ENCODE peak calls at places on chromosomes 13 and 19, in five cellular contexts. O is pancreas, J is WTC11, G is right lobe of liver, I is mesothelial cell of epicardium. F is an unnamed sample.

GRCh38 chr13:106186366-106187030 is 349.0 kb downstream of the EFNB2 start:
- DNase-seq in G (no peak), O (no peak), J (no peak), I (no peak), F (no peak)

GRCh38 chr13:50127726-50128291 is 112.6 kb downstream of the KCNRG start:
- DNase-seq in O (no peak), G (no peak), J (peak; percentile 44), I (peak; percentile 53), F (no peak)

GRCh38 chr13:66195238-66195637 is 1034.9 kb downstream of the PCDH9 start:
- DNase-seq in G (no peak), O (no peak), I (no peak), J (no peak), F (no peak)

GRCh38 chr13:40651866-40652587 is 14.4 kb downstream of the FOXO1 start:
- DNase-seq in J (peak; percentile 31), O (no peak), I (no peak), G (no peak), F (no peak)

GRCh38 chr19:53809518-53810186 is 14.5 kb downstream of the NLRP12 start:
- DNase-seq in J (peak; percentile 82), O (no peak), G (no peak), I (no peak), F (no peak)

GRCh38 chr13:82654851-82655517 is 1227.3 kb downstream of the SLITRK1 start:
- DNase-seq in J (no peak), I (no peak), O (peak; percentile 37), G (peak; percentile 53), F (peak; percentile 58)

GRCh38 chr19:13164370-13165090 is 14.3 kb downstream of the IER2 start:
- DNase-seq in G (peak; percentile 70), O (no peak), I (peak; percentile 82), J (peak; percentile 91), F (peak; percentile 69)

GRCh38 chr13:65461590-65461989 is 1768.5 kb downstream of the PCDH9 start:
- DNase-seq in G (no peak), J (no peak), O (no peak), I (no peak), F (no peak)

GRCh38 chr13:23567792-23568480 is 2.3 kb upstream of the TNFRSF19 start:
- DNase-seq in O (no peak), I (no peak), G (no peak), J (no peak), F (no peak)

GRCh38 chr19:1445932-1446712 is 3.8 kb upstream of the APC2 start:
- DNase-seq in G (peak; percentile 58), J (peak; percentile 70), I (peak; percentile 76), O (no peak), F (no peak)

GRCh38 chr19:54388001-54388802 is 23.5 kb upstream of the LAIR1 start:
- DNase-seq in I (no peak), O (peak; percentile 55), J (peak; percentile 24), G (no peak), F (peak; percentile 69)

GRCh38 chr19:50835785-50836542 is 2.6 kb upstream of the KLK15 start:
- DNase-seq in G (peak; percentile 92), I (peak; percentile 91), J (peak; percentile 81), O (peak; percentile 97), F (peak; percentile 79)

GRCh38 chr13:51249254-51249653 is 27.1 kb downstream of the FAM124A start:
- DNase-seq in I (no peak), J (no peak), G (no peak), O (no peak), F (no peak)

GRCh38 chr13:54162069-54162468 is 1133.5 kb downstream of the OLFM4 start:
- DNase-seq in J (no peak), O (no peak), G (no peak), I (no peak), F (no peak)

GRCh38 chr13:43487459-43487858 is 299.3 kb downstream of the ENOX1 start:
- DNase-seq in O (no peak), I (no peak), J (no peak), G (no peak), F (no peak)

GRCh38 chr13:76619631-76620030 is 266.6 kb downstream of the KCTD12 start:
- DNase-seq in O (no peak), I (no peak), J (no peak), G (no peak), F (no peak)

GRCh38 chr19:15379996-15380647 is 535 bp upstream of the AKAP8 start:
- DNase-seq in I (no peak), G (peak; percentile 73), O (no peak), J (peak; percentile 78), F (no peak)

GRCh38 chr13:50128406-50129048 is 113.3 kb downstream of the KCNRG start:
- DNase-seq in I (peak; percentile 38), O (no peak), G (no peak), J (peak; percentile 45), F (no peak)

GRCh38 chr19:51702103-51702753 is 9.1 kb downstream of the SPACA6 start:
- DNase-seq in G (peak; percentile 68), J (peak; percentile 96), O (peak; percentile 91), I (peak; percentile 84), F (peak; percentile 89)

GRCh38 chr13:102042746-102043145 is 359.1 kb downstream of the FGF14 start:
- DNase-seq in J (no peak), I (no peak), G (no peak), O (no peak), F (no peak)

GRCh38 chr19:34363094-34363493 is 1.9 kb upstream of the GPI start:
- DNase-seq in J (no peak), O (no peak), G (no peak), I (no peak), F (no peak)

GRCh38 chr13:23610187-23610576 is 40.0 kb downstream of the TNFRSF19 start:
- DNase-seq in O (no peak), G (no peak), J (no peak), I (no peak), F (no peak)

GRCh38 chr13:95341441-95341840 is 40.2 kb upstream of the ABCC4 start:
- DNase-seq in J (no peak), O (no peak), G (no peak), I (no peak), F (no peak)

DNA sequence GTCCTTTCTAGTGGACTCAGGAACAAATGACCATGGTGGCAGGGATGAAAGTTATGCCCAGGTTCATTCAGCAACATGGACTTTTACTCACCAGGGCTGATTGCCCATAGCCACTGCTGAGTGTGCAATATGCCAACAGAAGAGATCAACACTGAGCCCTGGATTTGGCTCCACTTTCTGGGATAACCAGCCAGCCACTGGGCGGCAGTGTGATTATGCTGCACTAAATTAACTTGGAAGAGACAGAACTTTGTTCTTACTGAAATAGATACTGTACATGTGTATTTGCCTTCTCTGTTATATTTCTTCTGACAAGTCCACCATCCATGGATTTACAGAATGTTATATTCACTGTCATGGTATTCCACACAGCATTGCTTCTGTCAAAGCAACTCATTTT is 257.4 kb downstream of the TDRD3 start:
- DNase-seq in J (peak; percentile 49), G (peak; percentile 75), I (no peak), O (peak; percentile 55), F (no peak)
- TF ChIP-seq CTCF in J (no peak), G (peak; percentile 70), I (no peak), O (no peak), F (peak; percentile 50)

GRCh38 chr19:6969490-6969889 is 51.7 kb downstream of the MBD3L2B start:
- DNase-seq in G (no peak), O (no peak), J (no peak), I (no peak), F (no peak)

GRCh38 chr19:6963259-6963852 is 57.9 kb downstream of the MBD3L2B start:
- DNase-seq in I (no peak), G (no peak), J (no peak), O (no peak), F (no peak)

GRCh38 chr19:6967962-6968361 is 53.3 kb downstream of the MBD3L2B start:
- DNase-seq in I (no peak), G (no peak), O (no peak), J (no peak), F (no peak)

GRCh38 chr19:6958786-6959185 is 62.4 kb downstream of the MBD3L2B start:
- DNase-seq in I (no peak), J (no peak), G (no peak), O (no peak), F (peak; percentile 55)

GRCh38 chr19:6963937-6964336 is 57.3 kb downstream of the MBD3L2B start:
- DNase-seq in G (no peak), J (peak; percentile 11), I (no peak), O (no peak), F (no peak)
- TF ChIP-seq CTCF in G (peak; percentile 46), J (no peak), I (peak; percentile 49), O (peak; percentile 10), F (peak; percentile 56)

GRCh38 chr19:17211547-17212446 is 3.4 kb upstream of the USE1 start:
- DNase-seq in I (no peak), J (no peak), G (no peak), O (no peak), F (no peak)

GRCh38 chr19:17216058-17216670 is 1.0 kb downstream of the USE1 start:
- DNase-seq in I (no peak), J (no peak), O (peak; percentile 70), G (no peak), F (no peak)

GRCh38 chr19:17214531-17215124 is 529 bp upstream of the USE1 start:
- DNase-seq in O (no peak), G (no peak), I (no peak), J (no peak), F (no peak)

GRCh38 chr19:17213334-17213733 is 1.8 kb upstream of the USE1 start:
- DNase-seq in O (no peak), I (no peak), J (no peak), G (no peak), F (no peak)

DNA sequence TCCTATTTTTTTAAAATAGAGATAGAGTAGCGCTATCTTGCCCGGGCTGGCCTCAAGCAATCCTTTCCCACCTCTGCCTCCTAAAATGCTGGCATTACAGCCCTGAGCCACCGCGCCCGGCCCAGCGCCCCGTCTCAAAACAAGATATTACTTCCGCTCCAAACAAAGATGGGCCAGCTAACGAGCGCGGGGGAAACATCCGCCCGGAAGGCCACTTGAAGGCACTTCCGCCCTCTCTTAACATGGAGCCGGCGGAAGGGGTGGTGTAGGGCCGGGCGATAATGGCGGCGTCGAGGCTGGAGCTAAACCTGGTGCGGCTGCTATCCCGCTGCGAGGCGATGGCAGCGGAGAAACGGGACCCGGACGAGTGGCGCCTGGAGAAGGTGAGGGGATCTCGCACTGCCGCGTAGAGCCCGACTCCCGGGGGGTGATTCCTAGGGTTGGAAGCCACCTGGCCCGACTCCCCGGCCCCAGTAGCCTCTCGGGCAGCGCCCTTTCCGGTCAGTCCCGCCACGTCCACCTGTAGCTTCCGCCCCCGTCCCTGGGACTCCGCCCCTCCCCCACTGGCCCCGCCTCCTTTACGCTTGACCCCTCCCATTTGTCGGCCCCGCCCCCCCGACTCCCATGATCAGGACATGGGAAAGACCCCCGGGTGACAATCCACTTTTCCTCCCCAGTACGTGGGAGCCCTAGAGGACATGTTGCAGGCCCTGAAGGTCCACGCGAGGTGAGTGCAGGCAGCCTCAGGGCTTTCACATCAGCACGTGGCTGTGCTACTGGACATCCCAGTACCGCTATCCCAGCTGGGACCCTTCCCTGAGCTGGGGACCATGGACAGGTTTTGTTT is at the start of gene USE1:
- DNase-seq in J (peak; percentile 87), G (peak; percentile 93), O (peak; percentile 93), I (peak; percentile 84), F (peak; percentile 94)
- TF ChIP-seq CTCF in J (no peak), G (no peak), O (no peak), I (no peak), F (no peak)

DNA sequence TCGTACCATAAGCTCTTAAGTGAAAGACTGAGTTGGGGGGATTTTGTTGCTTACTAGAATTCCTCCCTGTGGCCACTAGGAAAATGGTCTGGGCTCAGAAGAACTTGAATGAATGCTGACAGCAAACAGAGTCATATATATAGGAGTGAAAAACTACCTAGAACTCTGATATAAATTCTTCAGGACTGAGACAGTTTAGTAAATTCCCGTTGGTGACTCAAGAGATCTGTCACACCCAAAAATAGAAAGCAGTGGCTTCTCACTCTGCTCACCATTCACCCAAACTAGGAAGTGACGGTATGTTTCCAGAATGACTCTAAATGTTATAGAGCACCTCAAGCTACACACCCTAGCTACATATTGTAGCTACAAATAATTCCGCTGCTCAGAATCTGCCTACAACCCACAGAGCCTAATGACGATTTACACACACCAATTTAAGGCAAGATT is 116.2 kb downstream of the TBC1D4 start:
- DNase-seq in I (no peak), O (no peak), G (no peak), J (no peak), F (no peak)
- TF ChIP-seq CTCF in I (no peak), O (no peak), G (no peak), J (no peak), F (no peak)

F was measured in lower lobe of right lung.